ENCODE peak calls at places on chromosome 1, in six cellular contexts. Y is cardiac muscle cell, M is vagina, S is heart left ventricle, H is A549, Z is body of pancreas. O is an unnamed sample.
A peak's percentile ranks its signal among the peaks of the same experiment; 100 is the strongest.

GRCh38 chr1:53342735-53343470 is 15.0 kb upstream of the LRP8 start:
- DNase-seq in Y (no peak), M (peak; percentile 77), S (no peak), H (no peak), Z (peak; percentile 2), O (no peak)

GRCh38 chr1:93005252-93005598 is 44.0 kb upstream of the DIPK1A start:
- DNase-seq in Y (no peak), M (no peak), S (no peak), H (no peak), Z (no peak), O (no peak)

GRCh38 chr1:28141685-28142084 is 34.8 kb downstream of the PTAFR start:
- DNase-seq in Y (no peak), M (no peak), S (no peak), H (no peak), Z (no peak), O (no peak)

GRCh38 chr1:27650527-27651175 is 15.7 kb upstream of the FGR start:
- DNase-seq in Y (peak; percentile 58), M (no peak), S (no peak), H (no peak), Z (no peak), O (no peak)

GRCh38 chr1:153550827-153551512 is 1.9 kb upstream of the S100A3 start:
- DNase-seq in Y (no peak), M (peak; percentile 79), S (no peak), H (no peak), Z (no peak), O (no peak)

GRCh38 chr1:223133824-223134435 is 9.1 kb downstream of the TLR5 start:
- DNase-seq in Y (peak; percentile 90), M (no peak), S (peak; percentile 84), H (peak; percentile 87), Z (peak; percentile 90), O (peak; percentile 22)

GRCh38 chr1:3727042-3727824 is 25.0 kb upstream of the CCDC27 start:
- DNase-seq in Y (peak; percentile 69), M (no peak), S (no peak), H (peak; percentile 75), Z (no peak), O (no peak)

GRCh38 chr1:20377516-20378270 is 87.0 kb downstream of the VWA5B1 start:
- DNase-seq in Y (no peak), M (no peak), S (no peak), H (no peak), Z (no peak), O (no peak)

GRCh38 chr1:235599536-235599935 is 50.0 kb downstream of the GNG4 start:
- DNase-seq in Y (no peak), M (no peak), S (no peak), H (no peak), Z (no peak), O (no peak)

GRCh38 chr1:156429308-156430060 is 60.5 kb downstream of the RHBG start:
- DNase-seq in Y (no peak), M (no peak), S (no peak), H (no peak), Z (no peak), O (no peak)

GRCh38 chr1:154760469-154760933 is 109.6 kb downstream of the KCNN3 start:
- DNase-seq in Y (peak; percentile 80), M (no peak), S (peak; percentile 43), H (peak; percentile 72), Z (peak; percentile 79), O (no peak)

GRCh38 chr1:229757226-229757625 is 131.2 kb downstream of the URB2 start:
- DNase-seq in Y (no peak), M (no peak), S (no peak), H (no peak), Z (no peak), O (no peak)

GRCh38 chr1:170807432-170807831 is 127.9 kb upstream of the MROH9 start:
- DNase-seq in Y (no peak), M (no peak), S (no peak), H (no peak), Z (no peak), O (no peak)

GRCh38 chr1:161726631-161727342 is 5.4 kb downstream of the FCRLB start:
- DNase-seq in Y (peak; percentile 92), M (peak; percentile 94), S (peak; percentile 90), H (peak; percentile 76), Z (peak; percentile 92), O (peak; percentile 60)

GRCh38 chr1:218209351-218209861 is 75.7 kb upstream of the RRP15 start:
- DNase-seq in Y (no peak), M (no peak), S (no peak), H (peak; percentile 14), Z (no peak), O (no peak)

GRCh38 chr1:151061012-151061401 is 810 bp downstream of the MLLT11 start:
- DNase-seq in Y (no peak), M (no peak), S (no peak), H (no peak), Z (no peak), O (no peak)

GRCh38 chr1:154988053-154988954 is 5.1 kb upstream of the LENEP start:
- DNase-seq in Y (no peak), M (no peak), S (no peak), H (no peak), Z (no peak), O (no peak)

GRCh38 chr1:89843279-89844121 is 22.7 kb downstream of the LRRC8D start:
- DNase-seq in Y (peak; percentile 79), M (no peak), S (peak; percentile 68), H (peak; percentile 72), Z (peak; percentile 76), O (peak; percentile 10)

DNA sequence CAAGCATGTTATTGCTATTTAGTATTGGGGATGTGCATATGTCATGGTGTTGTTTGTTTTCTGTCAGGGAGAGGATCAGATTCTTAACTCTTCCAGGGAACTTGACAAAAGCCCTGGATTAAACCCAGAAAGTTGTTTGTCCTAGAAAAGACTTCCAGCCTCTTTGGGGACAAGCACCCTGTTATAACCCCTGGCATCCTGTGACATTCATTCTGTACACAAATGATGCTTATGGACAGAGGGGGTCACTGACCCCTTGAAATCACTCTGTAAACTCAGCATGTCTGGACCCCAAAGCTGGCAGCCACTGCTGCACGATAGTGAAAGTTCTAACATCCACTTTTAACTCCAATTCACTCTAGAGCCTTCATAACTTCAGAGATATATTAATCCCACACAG is 81.2 kb downstream of the PROX1 start:
- DNase-seq in Y (no peak), M (no peak), S (no peak), H (no peak), Z (no peak), O (no peak)
- H3K27ac ChIP-seq in Y (no peak overlapping the region), M (no peak overlapping the region), S (no peak overlapping the region), H (no peak overlapping the region), Z (no peak overlapping the region), O (no peak overlapping the region)

GRCh38 chr1:160131803-160132565 is 16.4 kb downstream of the ATP1A2 start:
- DNase-seq in Y (no peak), M (no peak), S (peak; percentile 65), H (no peak), Z (peak; percentile 47), O (no peak)
- H3K4me1 ChIP-seq in Y (no peaks in the 10 kb centered on the region), M (no peaks in the 10 kb centered on the region), S (peaks cover 10% of the 10 kb centered on the region), H (peaks cover 33% of the 10 kb centered on the region), Z (peaks cover 8% of the 10 kb centered on the region), O (peaks cover 4% of the 10 kb centered on the region)

DNA sequence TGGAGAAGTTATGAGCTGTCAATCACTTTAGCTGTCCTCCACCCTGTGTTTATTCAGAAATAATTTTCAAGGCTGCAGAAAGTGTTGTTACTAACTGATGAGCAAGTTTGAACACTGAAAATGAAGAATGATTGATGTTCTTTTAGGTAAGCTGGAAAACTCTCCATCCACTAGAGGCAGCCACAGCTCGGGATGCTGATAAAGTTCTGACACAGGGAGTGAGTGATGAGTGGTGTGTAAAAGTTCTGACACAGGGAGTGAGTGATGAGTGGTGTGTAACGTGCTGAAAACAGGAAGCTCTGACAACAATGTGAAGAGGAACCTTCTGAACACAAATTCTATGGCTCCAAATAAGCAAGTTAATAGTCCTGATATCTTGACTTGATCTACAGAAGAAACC is 197.5 kb upstream of the PTBP2 start:
- DNase-seq in Y (peak; percentile 23), M (no peak), S (no peak), H (no peak), Z (no peak), O (no peak)
- TF ChIP-seq CTCF in Y (no peak), M (no peak), S (no peak), H (no peak), Z (no peak), O (no peak)

DNA sequence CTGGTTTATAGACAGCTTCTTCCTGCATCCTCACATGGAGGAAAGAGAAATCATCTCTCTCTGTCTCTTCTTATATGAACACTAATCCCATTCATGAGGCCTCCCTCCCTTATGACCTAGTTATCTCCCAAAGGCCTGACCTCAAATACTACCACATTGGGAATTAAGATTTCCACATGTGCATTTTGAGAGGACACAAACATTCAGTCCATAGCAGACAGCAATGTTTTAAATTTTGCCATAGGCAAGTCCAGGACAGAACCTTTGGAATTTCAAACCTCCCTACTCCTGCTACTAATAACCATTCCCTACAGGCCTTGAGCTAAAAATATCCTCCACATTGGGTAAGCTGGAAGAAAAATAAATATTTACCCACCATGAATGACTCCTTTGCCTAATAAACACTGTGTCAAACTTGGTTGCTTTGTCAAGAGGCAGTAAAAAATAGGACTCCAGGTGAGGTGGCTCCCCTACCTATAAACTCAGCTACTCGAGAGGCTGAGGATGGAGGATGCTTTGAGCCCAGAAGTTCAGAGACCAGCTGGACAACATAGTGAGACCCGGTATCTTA is 113.7 kb downstream of the ZNF281 start:
- DNase-seq in Y (no peak), M (no peak), S (no peak), H (no peak), Z (no peak), O (no peak)
- H3K27ac ChIP-seq in Y (no peak overlapping the region), M (no peak overlapping the region), S (no peak overlapping the region), H (peak overlapping the region; percentile 15), Z (peak overlapping the region; percentile 84), O (no peak overlapping the region)

DNA sequence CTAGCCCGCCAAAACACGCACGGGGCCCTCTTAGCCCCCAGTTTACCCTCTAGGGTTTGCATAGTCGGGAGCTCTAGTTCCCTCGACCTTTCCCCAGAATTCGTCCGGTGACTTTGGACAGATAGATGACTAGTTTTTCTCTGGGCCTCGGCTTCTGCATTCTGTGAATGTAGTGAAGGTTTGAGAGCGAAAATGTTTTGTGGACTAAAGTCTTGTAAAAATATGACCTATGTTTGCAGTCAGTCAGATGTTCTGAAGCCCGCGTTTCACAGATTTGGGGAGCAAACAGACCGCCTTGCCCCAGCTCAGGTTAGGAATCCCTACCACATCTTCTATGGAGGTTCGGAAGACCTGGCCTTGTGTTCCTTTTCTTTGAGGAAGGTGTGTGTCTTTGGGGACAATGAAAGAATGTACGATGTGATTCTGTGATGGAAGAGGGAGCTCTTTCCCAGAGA is 401 bp downstream of the UQCRH start:
- DNase-seq in Y (no peak), M (no peak), S (no peak), H (no peak), Z (no peak), O (no peak)
- H3K4me1 ChIP-seq in Y (peaks cover 28% of the 10 kb centered on the region), M (peaks cover 73% of the 10 kb centered on the region), S (peaks cover 71% of the 10 kb centered on the region), H (peaks cover 28% of the 10 kb centered on the region), Z (peaks cover 50% of the 10 kb centered on the region), O (peaks cover 26% of the 10 kb centered on the region)

GRCh38 chr1:31936278-31936965 is 1.7 kb downstream of the PTP4A2 start:
- DNase-seq in Y (no peak), M (no peak), S (no peak), H (no peak), Z (no peak), O (no peak)

GRCh38 chr1:31937300-31938183 is 626 bp downstream of the PTP4A2 start:
- DNase-seq in Y (peak; percentile 79), M (no peak), S (peak; percentile 87), H (no peak), Z (peak; percentile 79), O (peak; percentile 39)

GRCh38 chr1:31939484-31940329 is 1.5 kb upstream of the PTP4A2 start:
- DNase-seq in Y (peak; percentile 68), M (no peak), S (no peak), H (peak; percentile 85), Z (peak; percentile 79), O (no peak)

GRCh38 chr1:31936966-31937299 is 1.2 kb downstream of the PTP4A2 start:
- DNase-seq in Y (no peak), M (no peak), S (no peak), H (no peak), Z (no peak), O (no peak)

GRCh38 chr1:31938184-31938975 is at the start of gene PTP4A2:
- DNase-seq in Y (peak; percentile 97), M (peak; percentile 97), S (peak; percentile 95), H (peak; percentile 79), Z (peak; percentile 96), O (peak; percentile 62)
- TF ChIP-seq CTCF in Y (peak; percentile 20), M (no peak), S (peak; percentile 56), H (peak; percentile 57), Z (peak; percentile 74), O (no peak)